ENCODE peak calls at places on chromosomes 1 and 21, in nine cellular contexts. One of them, this sample, is unnamed.

GRCh38 chr1:201171063-201172036 is 17.1 kb upstream of the TMEM9 start:
- DNase-seq in NCI-H2029 treated with DMSO at 0.1 percent for 48 hours: peak; percentile 43
- DNase-seq in A172: peak; percentile 58
- DNase-seq in ACHN: peak; percentile 81
- DNase-seq in CD8-positive, alpha-beta memory T cell: peak; percentile 34
- DNase-seq in NCI-H1048: peak; percentile 35
- DNase-seq in adipocyte: peak; percentile 67
- DNase-seq in T-helper 2 cell: peak; percentile 35
- DNase-seq in stimulated activated naive B cell treated with anti-CD40 and anti-IgM and Interleukin-4, amounts not matched to agents 10 μg/mL and 1 μg/mL and 100 μg/mL, for 72 hours: no peak
- DNase-seq in this sample: peak; percentile 50

GRCh38 chr21:46600978-46601377 is 3.9 kb downstream of the S100B start:
- DNase-seq in T-helper 2 cell: no peak
- DNase-seq in NCI-H1048: no peak
- DNase-seq in A172: no peak
- DNase-seq in stimulated activated naive B cell treated with anti-CD40 and anti-IgM and Interleukin-4, amounts not matched to agents 10 μg/mL and 1 μg/mL and 100 μg/mL, for 72 hours: no peak
- DNase-seq in ACHN: no peak
- DNase-seq in NCI-H2029 treated with DMSO at 0.1 percent for 48 hours: no peak
- DNase-seq in CD8-positive, alpha-beta memory T cell: no peak
- DNase-seq in adipocyte: no peak
- DNase-seq in this sample: no peak

GRCh38 chr1:40594187-40594531 is 62.7 kb downstream of the ZNF684 start:
- DNase-seq in adipocyte: no peak
- DNase-seq in NCI-H1048: no peak
- DNase-seq in stimulated activated naive B cell treated with anti-CD40 and anti-IgM and Interleukin-4, amounts not matched to agents 10 μg/mL and 1 μg/mL and 100 μg/mL, for 72 hours: no peak
- DNase-seq in T-helper 2 cell: no peak
- DNase-seq in NCI-H2029 treated with DMSO at 0.1 percent for 48 hours: peak; percentile 59
- DNase-seq in ACHN: no peak
- DNase-seq in CD8-positive, alpha-beta memory T cell: no peak
- DNase-seq in A172: no peak
- DNase-seq in this sample: no peak

GRCh38 chr1:233885196-233886028 is 19.1 kb upstream of the SLC35F3 start:
- DNase-seq in A172: peak; percentile 69
- DNase-seq in adipocyte: no peak
- DNase-seq in stimulated activated naive B cell treated with anti-CD40 and anti-IgM and Interleukin-4, amounts not matched to agents 10 μg/mL and 1 μg/mL and 100 μg/mL, for 72 hours: no peak
- DNase-seq in NCI-H1048: no peak
- DNase-seq in CD8-positive, alpha-beta memory T cell: no peak
- DNase-seq in NCI-H2029 treated with DMSO at 0.1 percent for 48 hours: no peak
- DNase-seq in ACHN: no peak
- DNase-seq in T-helper 2 cell: no peak
- DNase-seq in this sample: peak; percentile 85

GRCh38 chr21:45309069-45309521 is 21.4 kb upstream of the POFUT2 start:
- DNase-seq in T-helper 2 cell: no peak
- DNase-seq in adipocyte: peak; percentile 59
- DNase-seq in NCI-H2029 treated with DMSO at 0.1 percent for 48 hours: no peak
- DNase-seq in NCI-H1048: peak; percentile 52
- DNase-seq in CD8-positive, alpha-beta memory T cell: no peak
- DNase-seq in stimulated activated naive B cell treated with anti-CD40 and anti-IgM and Interleukin-4, amounts not matched to agents 10 μg/mL and 1 μg/mL and 100 μg/mL, for 72 hours: no peak
- DNase-seq in A172: peak; percentile 88
- DNase-seq in ACHN: peak; percentile 63
- DNase-seq in this sample: peak; percentile 63

GRCh38 chr1:246923900-246924299 is 7.8 kb downstream of the AHCTF1 start:
- DNase-seq in NCI-H1048: no peak
- DNase-seq in stimulated activated naive B cell treated with anti-CD40 and anti-IgM and Interleukin-4, amounts not matched to agents 10 μg/mL and 1 μg/mL and 100 μg/mL, for 72 hours: no peak
- DNase-seq in CD8-positive, alpha-beta memory T cell: no peak
- DNase-seq in adipocyte: no peak
- DNase-seq in ACHN: no peak
- DNase-seq in T-helper 2 cell: no peak
- DNase-seq in NCI-H2029 treated with DMSO at 0.1 percent for 48 hours: no peak
- DNase-seq in A172: no peak
- DNase-seq in this sample: no peak

GRCh38 chr1:27522148-27522859 is 32.3 kb upstream of the WASF2 start:
- DNase-seq in ACHN: no peak
- DNase-seq in CD8-positive, alpha-beta memory T cell: peak; percentile 86
- DNase-seq in NCI-H2029 treated with DMSO at 0.1 percent for 48 hours: no peak
- DNase-seq in adipocyte: no peak
- DNase-seq in stimulated activated naive B cell treated with anti-CD40 and anti-IgM and Interleukin-4, amounts not matched to agents 10 μg/mL and 1 μg/mL and 100 μg/mL, for 72 hours: no peak
- DNase-seq in A172: no peak
- DNase-seq in NCI-H1048: no peak
- DNase-seq in T-helper 2 cell: peak; percentile 55
- DNase-seq in this sample: no peak

GRCh38 chr1:65812065-65812464 is 19.4 kb downstream of the PDE4B start:
- DNase-seq in T-helper 2 cell: peak; percentile 28
- DNase-seq in ACHN: peak; percentile 55
- DNase-seq in A172: peak; percentile 74
- DNase-seq in adipocyte: peak; percentile 83
- DNase-seq in NCI-H1048: no peak
- DNase-seq in stimulated activated naive B cell treated with anti-CD40 and anti-IgM and Interleukin-4, amounts not matched to agents 10 μg/mL and 1 μg/mL and 100 μg/mL, for 72 hours: peak; percentile 73
- DNase-seq in CD8-positive, alpha-beta memory T cell: no peak
- DNase-seq in NCI-H2029 treated with DMSO at 0.1 percent for 48 hours: peak; percentile 75
- DNase-seq in this sample: peak; percentile 84

GRCh38 chr1:180083164-180083563 is 71.5 kb upstream of the QSOX1 start:
- DNase-seq in NCI-H2029 treated with DMSO at 0.1 percent for 48 hours: no peak
- DNase-seq in NCI-H1048: no peak
- DNase-seq in adipocyte: no peak
- DNase-seq in ACHN: no peak
- DNase-seq in A172: no peak
- DNase-seq in stimulated activated naive B cell treated with anti-CD40 and anti-IgM and Interleukin-4, amounts not matched to agents 10 μg/mL and 1 μg/mL and 100 μg/mL, for 72 hours: no peak
- DNase-seq in T-helper 2 cell: no peak
- DNase-seq in CD8-positive, alpha-beta memory T cell: no peak
- DNase-seq in this sample: no peak

GRCh38 chr1:20486457-20487235 is 636 bp upstream of the CAMK2N1 start:
- DNase-seq in T-helper 2 cell: no peak
- DNase-seq in stimulated activated naive B cell treated with anti-CD40 and anti-IgM and Interleukin-4, amounts not matched to agents 10 μg/mL and 1 μg/mL and 100 μg/mL, for 72 hours: no peak
- DNase-seq in A172: no peak
- DNase-seq in NCI-H2029 treated with DMSO at 0.1 percent for 48 hours: no peak
- DNase-seq in adipocyte: peak; percentile 86
- DNase-seq in ACHN: peak; percentile 68
- DNase-seq in CD8-positive, alpha-beta memory T cell: no peak
- DNase-seq in NCI-H1048: no peak
- DNase-seq in this sample: peak; percentile 58

GRCh38 chr1:92186081-92186480 is 31.6 kb upstream of the C1orf146 start:
- DNase-seq in CD8-positive, alpha-beta memory T cell: no peak
- DNase-seq in NCI-H1048: no peak
- DNase-seq in T-helper 2 cell: no peak
- DNase-seq in NCI-H2029 treated with DMSO at 0.1 percent for 48 hours: no peak
- DNase-seq in stimulated activated naive B cell treated with anti-CD40 and anti-IgM and Interleukin-4, amounts not matched to agents 10 μg/mL and 1 μg/mL and 100 μg/mL, for 72 hours: no peak
- DNase-seq in ACHN: no peak
- DNase-seq in A172: no peak
- DNase-seq in adipocyte: peak; percentile 57
- DNase-seq in this sample: no peak

GRCh38 chr1:6547301-6547700 is 7.0 kb downstream of the NOL9 start:
- DNase-seq in stimulated activated naive B cell treated with anti-CD40 and anti-IgM and Interleukin-4, amounts not matched to agents 10 μg/mL and 1 μg/mL and 100 μg/mL, for 72 hours: no peak
- DNase-seq in CD8-positive, alpha-beta memory T cell: no peak
- DNase-seq in NCI-H1048: no peak
- DNase-seq in A172: no peak
- DNase-seq in adipocyte: no peak
- DNase-seq in NCI-H2029 treated with DMSO at 0.1 percent for 48 hours: no peak
- DNase-seq in T-helper 2 cell: no peak
- DNase-seq in ACHN: no peak
- DNase-seq in this sample: no peak

GRCh38 chr1:172613294-172613693 is 45.6 kb upstream of the FASLG start:
- DNase-seq in adipocyte: no peak
- DNase-seq in stimulated activated naive B cell treated with anti-CD40 and anti-IgM and Interleukin-4, amounts not matched to agents 10 μg/mL and 1 μg/mL and 100 μg/mL, for 72 hours: no peak
- DNase-seq in T-helper 2 cell: no peak
- DNase-seq in CD8-positive, alpha-beta memory T cell: no peak
- DNase-seq in ACHN: no peak
- DNase-seq in NCI-H1048: no peak
- DNase-seq in NCI-H2029 treated with DMSO at 0.1 percent for 48 hours: no peak
- DNase-seq in A172: no peak
- DNase-seq in this sample: no peak

GRCh38 chr21:42654913-42655796 is 1.7 kb downstream of the PDE9A start:
- DNase-seq in ACHN: no peak
- DNase-seq in NCI-H1048: no peak
- DNase-seq in A172: no peak
- DNase-seq in NCI-H2029 treated with DMSO at 0.1 percent for 48 hours: no peak
- DNase-seq in T-helper 2 cell: no peak
- DNase-seq in stimulated activated naive B cell treated with anti-CD40 and anti-IgM and Interleukin-4, amounts not matched to agents 10 μg/mL and 1 μg/mL and 100 μg/mL, for 72 hours: no peak
- DNase-seq in adipocyte: no peak
- DNase-seq in CD8-positive, alpha-beta memory T cell: peak; percentile 42
- DNase-seq in this sample: no peak

GRCh38 chr1:221919743-221920142 is 177.9 kb upstream of the DUSP10 start:
- DNase-seq in stimulated activated naive B cell treated with anti-CD40 and anti-IgM and Interleukin-4, amounts not matched to agents 10 μg/mL and 1 μg/mL and 100 μg/mL, for 72 hours: no peak
- DNase-seq in ACHN: no peak
- DNase-seq in T-helper 2 cell: no peak
- DNase-seq in NCI-H2029 treated with DMSO at 0.1 percent for 48 hours: no peak
- DNase-seq in A172: no peak
- DNase-seq in CD8-positive, alpha-beta memory T cell: no peak
- DNase-seq in NCI-H1048: no peak
- DNase-seq in adipocyte: no peak
- DNase-seq in this sample: no peak

GRCh38 chr1:181044449-181044966 is 10.7 kb downstream of the MR1 start:
- DNase-seq in A172: peak; percentile 36
- DNase-seq in CD8-positive, alpha-beta memory T cell: no peak
- DNase-seq in T-helper 2 cell: no peak
- DNase-seq in NCI-H2029 treated with DMSO at 0.1 percent for 48 hours: no peak
- DNase-seq in adipocyte: no peak
- DNase-seq in stimulated activated naive B cell treated with anti-CD40 and anti-IgM and Interleukin-4, amounts not matched to agents 10 μg/mL and 1 μg/mL and 100 μg/mL, for 72 hours: no peak
- DNase-seq in ACHN: no peak
- DNase-seq in NCI-H1048: no peak
- DNase-seq in this sample: no peak

GRCh38 chr1:32071758-32072621 is 749 bp upstream of the TMEM39B start:
- DNase-seq in NCI-H1048: no peak
- DNase-seq in stimulated activated naive B cell treated with anti-CD40 and anti-IgM and Interleukin-4, amounts not matched to agents 10 μg/mL and 1 μg/mL and 100 μg/mL, for 72 hours: no peak
- DNase-seq in T-helper 2 cell: no peak
- DNase-seq in NCI-H2029 treated with DMSO at 0.1 percent for 48 hours: no peak
- DNase-seq in adipocyte: peak; percentile 48
- DNase-seq in A172: peak; percentile 49
- DNase-seq in CD8-positive, alpha-beta memory T cell: no peak
- DNase-seq in ACHN: no peak
- DNase-seq in this sample: peak; percentile 26

GRCh38 chr1:48870596-48870995 is 93.9 kb upstream of the BEND5 start:
- DNase-seq in adipocyte: no peak
- DNase-seq in NCI-H2029 treated with DMSO at 0.1 percent for 48 hours: no peak
- DNase-seq in stimulated activated naive B cell treated with anti-CD40 and anti-IgM and Interleukin-4, amounts not matched to agents 10 μg/mL and 1 μg/mL and 100 μg/mL, for 72 hours: no peak
- DNase-seq in CD8-positive, alpha-beta memory T cell: no peak
- DNase-seq in ACHN: peak; percentile 31
- DNase-seq in NCI-H1048: no peak
- DNase-seq in A172: peak; percentile 1
- DNase-seq in T-helper 2 cell: no peak
- DNase-seq in this sample: no peak

GRCh38 chr1:67214420-67215174 is 48.3 kb downstream of the IL23R start:
- DNase-seq in A172: peak; percentile 11
- DNase-seq in NCI-H1048: no peak
- DNase-seq in stimulated activated naive B cell treated with anti-CD40 and anti-IgM and Interleukin-4, amounts not matched to agents 10 μg/mL and 1 μg/mL and 100 μg/mL, for 72 hours: peak; percentile 33
- DNase-seq in NCI-H2029 treated with DMSO at 0.1 percent for 48 hours: no peak
- DNase-seq in adipocyte: peak; percentile 63
- DNase-seq in CD8-positive, alpha-beta memory T cell: peak; percentile 37
- DNase-seq in T-helper 2 cell: peak; percentile 17
- DNase-seq in ACHN: peak; percentile 46
- DNase-seq in this sample: no peak

This sample was measured in MG63.